ENCODE peak calls at places on chromosomes 16 and 17, in four cellular contexts. H is stomach, V is transverse colon, D is A549. K is an unnamed sample.

GRCh38 chr16:15993946-15994665 is 44.7 kb downstream of the ABCC1 start:
- DNase-seq in H (no peak), D (no peak), V (no peak), K (no peak)

GRCh38 chr17:2192367-2193028 is 111.1 kb downstream of the SMG6 start:
- DNase-seq in H (no peak), V (peak), D (peak), K (no peak)

GRCh38 chr17:68807998-68808772 is 147.0 kb downstream of the ABCA8 start:
- DNase-seq in V (no peak), D (no peak), H (no peak), K (no peak)

GRCh38 chr17:67629963-67630320 is 87.8 kb upstream of the NOL11 start:
- DNase-seq in D (peak), V (no peak), H (no peak), K (no peak)

GRCh38 chr16:31710134-31710533 is 163.5 kb upstream of the ZNF267 start:
- DNase-seq in H (no peak), D (no peak), V (no peak), K (no peak)

GRCh38 chr16:57871457-57871856 is 69.2 kb upstream of the KIFC3 start:
- DNase-seq in H (no peak), D (peak), V (no peak), K (no peak)

GRCh38 chr16:67939507-67940435 is 3.1 kb upstream of the PSMB10 start:
- DNase-seq in H (peak), D (no peak), V (peak), K (no peak)

GRCh38 chr16:27431773-27432599 is 30.0 kb downstream of the IL21R start:
- DNase-seq in D (no peak), V (no peak), H (peak), K (peak)

GRCh38 chr16:84484579-84485254 is 19.7 kb downstream of the MEAK7 start:
- DNase-seq in H (peak), V (peak), D (peak), K (no peak)

GRCh38 chr17:40551874-40552768 is 13.2 kb downstream of the CCR7 start:
- DNase-seq in D (peak), H (peak), V (peak), K (peak)

GRCh38 chr16:25007284-25007984 is 7.7 kb downstream of the ARHGAP17 start:
- DNase-seq in D (no peak), V (no peak), H (no peak), K (no peak)

GRCh38 chr16:11624645-11625607 is 38.2 kb upstream of the LITAF start:
- DNase-seq in D (no peak), H (no peak), V (no peak), K (no peak)

GRCh38 chr17:69524854-69525253 is 110.4 kb downstream of the MAP2K6 start:
- DNase-seq in D (peak), H (no peak), V (no peak), K (no peak)

GRCh38 chr17:60618854-60619253 is 18.9 kb downstream of the PPM1D start:
- DNase-seq in V (no peak), H (no peak), D (no peak), K (no peak)

GRCh38 chr17:4318186-4318585 is 48.3 kb downstream of the UBE2G1 start:
- DNase-seq in V (peak), H (no peak), D (no peak), K (no peak)

GRCh38 chr17:67280279-67280678 is 35.3 kb upstream of the HELZ start:
- DNase-seq in V (no peak), H (no peak), D (no peak), K (no peak)

GRCh38 chr17:82780981-82781893 is 29.4 kb downstream of the TBCD start:
- DNase-seq in D (no peak), V (no peak), H (no peak), K (no peak)

GRCh38 chr17:29883497-29883896 is 46.5 kb downstream of the SSH2 start:
- DNase-seq in V (no peak), D (no peak), H (no peak), K (no peak)

GRCh38 chr17:21285164-21286065 is 904 bp downstream of the MAP2K3 start:
- DNase-seq in D (no peak), H (peak), V (peak), K (peak)

GRCh38 chr16:81239722-81240121 is 1.2 kb downstream of the BCO1 start:
- DNase-seq in D (no peak), V (no peak), H (no peak), K (no peak)

GRCh38 chr17:57213180-57213825 is 43.0 kb upstream of the MSI2 start:
- DNase-seq in H (no peak), D (no peak), V (no peak), K (no peak)

DNA sequence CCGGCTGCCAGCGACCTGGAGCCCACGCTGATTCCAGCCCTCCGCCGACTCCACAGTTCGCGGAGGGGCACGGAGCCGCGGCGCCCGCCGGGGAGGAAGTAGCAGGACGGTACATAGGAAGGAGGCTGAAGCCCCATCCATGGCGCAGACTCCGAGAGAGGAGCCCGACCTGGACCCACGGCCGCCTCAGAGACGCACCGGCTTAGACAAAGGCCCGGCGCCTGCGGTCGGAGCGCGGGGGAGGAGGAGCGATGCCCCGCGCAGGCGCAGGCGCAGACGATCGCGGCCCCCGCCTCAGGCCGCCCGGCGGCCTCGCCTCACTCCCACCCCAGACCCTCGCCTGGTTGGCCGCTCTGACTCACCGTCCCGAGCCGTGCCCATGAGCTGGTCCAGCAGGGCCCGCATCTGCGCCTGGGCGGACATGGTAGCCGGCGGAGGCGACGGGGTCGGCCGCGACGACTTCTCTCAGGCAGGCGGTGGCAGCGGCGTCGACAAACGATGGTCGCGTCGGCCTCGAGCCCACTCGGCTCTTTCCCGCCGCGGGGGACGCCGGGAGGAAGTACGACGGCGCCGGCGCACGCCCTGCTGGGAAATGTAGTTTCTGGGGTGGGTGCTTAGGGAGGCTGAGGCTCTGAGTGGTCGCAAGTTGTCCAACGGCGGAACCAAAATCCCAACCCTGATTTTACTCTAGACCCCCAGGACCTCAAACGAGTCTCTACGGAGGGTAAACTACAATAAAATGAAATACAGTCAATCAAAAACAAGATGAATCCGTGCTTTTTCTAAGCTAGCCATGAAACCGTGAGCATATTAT is at the start of gene LUC7L:
- DNase-seq in V (peak), D (peak), H (peak), K (peak)
- TF ChIP-seq EP300 in V (peak), D (no peak), H (no peak), K (no peak)

DNA sequence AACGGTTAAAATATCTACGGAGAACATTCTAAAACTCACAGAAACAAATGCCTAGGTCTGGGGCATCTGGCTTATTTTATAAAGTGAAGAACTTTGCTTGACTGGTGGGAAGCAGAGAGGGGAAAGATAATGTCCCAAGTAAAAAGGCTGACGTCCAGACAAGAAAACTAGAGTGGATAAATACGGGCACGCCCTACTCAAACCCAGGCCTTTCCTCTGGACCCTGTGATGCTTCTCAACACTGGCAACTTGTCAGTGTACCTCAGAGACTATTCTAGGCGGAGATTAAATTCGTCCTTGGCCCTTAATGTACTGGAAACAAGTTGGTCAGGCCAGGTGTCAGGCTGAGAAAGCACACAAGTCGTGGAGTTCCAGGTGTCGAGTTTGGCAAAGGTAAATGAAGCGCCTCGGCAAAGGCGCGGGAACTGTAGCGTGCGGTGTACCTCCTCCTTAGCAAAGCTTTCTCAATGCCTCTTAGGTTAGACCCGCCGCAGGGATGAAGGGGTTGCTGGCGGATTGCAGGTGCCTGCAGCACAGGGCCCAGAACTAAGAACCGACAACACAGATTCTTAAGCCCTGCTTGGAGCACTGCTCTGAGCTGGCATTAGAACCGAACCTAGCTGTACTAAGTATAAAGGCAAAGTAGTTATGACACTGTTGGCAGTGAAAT is 668 bp upstream of the UNK start:
- DNase-seq in D (no peak), H (peak), V (peak), K (peak)
- H3K4me3 ChIP-seq in D (peak), H (peak), V (peak), K (peak)

GRCh38 chr17:43169561-43170139 is 1.4 kb upstream of the NBR1 start:
- DNase-seq in D (peak), V (peak), H (peak), K (peak)

GRCh38 chr17:43170140-43170765 is 761 bp upstream of the NBR1 start:
- DNase-seq in H (peak), D (peak), V (peak), K (peak)

GRCh38 chr17:43175213-43176118 is 4.5 kb downstream of the NBR1 start:
- DNase-seq in H (no peak), V (no peak), D (no peak), K (no peak)

GRCh38 chr17:43170766-43171681 is at the start of gene NBR1:
- DNase-seq in D (peak), H (peak), V (peak), K (peak)

GRCh38 chr17:43171761-43172487 is 910 bp downstream of the NBR1 start:
- DNase-seq in H (no peak), V (peak), D (peak), K (peak)
- TF ChIP-seq EP300 in H (no peak), V (no peak), D (no peak), K (no peak)

GRCh38 chr17:74432484-74433391 is 850 bp downstream of the GPRC5C start:
- DNase-seq in D (no peak), H (no peak), V (no peak), K (no peak)
- H3K4me3 ChIP-seq in D (peak), H (peak), V (peak), K (peak)

DNA sequence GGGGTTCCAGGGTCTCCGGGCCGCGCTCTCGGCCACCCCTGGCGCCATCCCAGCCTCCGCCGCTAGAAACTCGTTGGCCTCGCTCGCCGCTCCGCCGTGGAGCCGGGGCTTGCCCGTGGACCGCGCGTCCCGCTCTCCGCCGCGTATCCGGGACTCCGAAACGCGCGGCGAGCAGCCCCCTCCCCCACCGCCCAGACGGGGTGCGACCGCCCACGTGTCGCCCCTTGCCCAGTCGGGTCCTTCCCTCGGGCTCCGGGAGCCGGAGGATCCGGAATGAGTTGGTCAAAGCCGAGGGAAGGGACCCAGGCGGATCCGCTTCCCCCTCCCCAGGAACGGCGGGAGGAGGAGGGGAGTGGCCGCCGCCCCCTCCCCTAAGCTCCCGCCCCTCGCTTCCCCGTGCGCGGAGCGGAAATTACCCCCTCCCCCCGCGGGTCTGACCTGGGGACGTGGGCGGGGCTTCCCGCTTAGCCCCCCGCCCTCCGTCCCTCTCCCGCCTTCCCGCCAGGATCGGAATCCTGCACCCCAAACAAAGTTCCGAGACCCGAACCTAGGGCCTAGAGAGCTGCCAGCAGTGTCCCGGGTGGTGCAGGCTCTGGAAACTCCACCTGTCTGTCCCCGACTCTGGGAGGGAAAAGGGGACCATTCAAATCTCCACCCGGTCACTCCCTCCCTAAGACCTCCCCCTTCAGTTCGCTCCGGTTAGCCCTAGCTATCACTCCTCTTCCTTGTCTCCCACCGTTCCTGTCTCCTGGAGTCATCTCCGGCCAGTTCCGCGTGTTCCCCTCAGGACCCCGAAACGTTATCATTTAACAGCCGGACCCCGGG is 1.1 kb upstream of the IGF2BP1 start:
- DNase-seq in V (no peak), H (no peak), D (peak), K (no peak)
- TF ChIP-seq EP300 in V (no peak), H (no peak), D (no peak), K (no peak)

DNA sequence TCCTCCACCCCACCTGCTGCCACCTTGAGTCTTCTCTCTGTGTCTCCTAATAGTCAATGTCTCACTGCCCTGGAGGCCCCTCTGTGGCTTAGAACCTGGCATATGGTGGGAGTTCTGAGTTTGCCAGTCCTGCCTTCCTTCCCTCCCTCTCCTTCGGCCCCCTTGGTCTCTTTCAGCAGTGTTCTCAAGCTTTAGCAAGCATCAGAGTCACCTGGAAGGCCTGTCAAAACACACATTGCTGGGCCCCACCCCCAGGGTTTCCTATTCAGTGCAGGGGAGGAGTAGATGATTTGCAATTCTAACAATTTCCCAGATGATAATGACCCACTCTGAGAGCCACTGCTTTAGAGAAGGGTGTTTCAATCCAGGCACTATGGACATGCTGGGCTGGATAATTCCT is 26.3 kb upstream of the TMEM220 start:
- DNase-seq in H (no peak), D (no peak), V (no peak), K (no peak)
- H3K4me3 ChIP-seq in H (no peak), D (no peak), V (no peak), K (no peak)

K was measured in sigmoid colon.